ENCODE peak calls at places on chromosomes 3 and 15, in five cellular contexts. R is GM12891, X is NB4, L is adrenal gland, I is sigmoid colon. N is an unnamed sample.
A peak's percentile ranks its signal among the peaks of the same experiment; 100 is the strongest.

GRCh38 chr3:23452408-23452807 is 249.3 kb downstream of the UBE2E2 start:
- DNase-seq in I (no peak), L (no peak), X (no peak), R (no peak), N (no peak)

GRCh38 chr3:49199244-49199899 is 28.0 kb downstream of the KLHDC8B start:
- DNase-seq in L (peak; percentile 99), X (no peak), I (peak; percentile 98), R (no peak), N (peak; percentile 69)

GRCh38 chr3:10392244-10392643 is 71.3 kb upstream of the SEC13 start:
- DNase-seq in R (no peak), L (no peak), I (no peak), X (peak; percentile 27), N (no peak)

GRCh38 chr3:144915202-144915601 is 943.6 kb downstream of the DIPK2A start:
- DNase-seq in L (no peak), R (no peak), I (no peak), X (no peak), N (no peak)

GRCh38 chr3:8497582-8497981 is 4.0 kb upstream of the LMCD1 start:
- DNase-seq in I (no peak), X (no peak), L (no peak), R (no peak), N (no peak)

GRCh38 chr3:17954801-17955200 is 212.4 kb upstream of the TBC1D5 start:
- DNase-seq in X (no peak), R (no peak), I (no peak), L (no peak), N (no peak)

GRCh38 chr15:100879046-100879445 is 585 bp upstream of the ALDH1A3 start:
- DNase-seq in I (no peak), R (peak; percentile 39), X (no peak), L (no peak), N (no peak)

GRCh38 chr3:126549861-126550487 is 8.8 kb downstream of the C3orf22 start:
- DNase-seq in R (no peak), I (peak; percentile 44), X (no peak), L (no peak), N (no peak)

GRCh38 chr3:4977889-4978258 is 1.4 kb upstream of the BHLHE40 start:
- DNase-seq in L (no peak), R (no peak), I (no peak), X (no peak), N (no peak)

GRCh38 chr15:44646460-44646859 is 17.0 kb downstream of the SPG11 start:
- DNase-seq in I (no peak), X (no peak), L (no peak), R (no peak), N (no peak)

GRCh38 chr3:126683506-126683905 is 20.5 kb upstream of the CHCHD6 start:
- DNase-seq in L (no peak), X (no peak), I (no peak), R (no peak), N (no peak)

GRCh38 chr15:85762756-85763127 is 32.0 kb downstream of the KLHL25 start:
- DNase-seq in X (no peak), R (no peak), I (no peak), L (no peak), N (no peak)

GRCh38 chr3:187831125-187832051 is 86.1 kb upstream of the BCL6 start:
- DNase-seq in L (no peak), I (no peak), R (no peak), X (no peak), N (no peak)

GRCh38 chr3:67018105-67018788 is 20.1 kb downstream of the KBTBD8 start:
- DNase-seq in X (no peak), L (peak; percentile 17), R (no peak), I (no peak), N (peak; percentile 91)
- TF ChIP-seq POLR2A in X (no peak), L (no peak), R (no peak), I (no peak), N (peak; percentile 37)

GRCh38 chr15:69413822-69414701 is at the start of gene KIF23:
- DNase-seq in I (peak; percentile 93), L (peak; percentile 88), X (peak; percentile 95), R (peak; percentile 92), N (peak; percentile 94)
- TF ChIP-seq POLR2A in I (no peak), L (no peak), X (peak; percentile 53), R (peak; percentile 66), N (peak; percentile 86)

GRCh38 chr3:71132995-71133730 is 450.4 kb downstream of the FOXP1 start:
- DNase-seq in X (no peak), I (no peak), L (no peak), R (no peak), N (no peak)

GRCh38 chr3:71133874-71134273 is 449.7 kb downstream of the FOXP1 start:
- DNase-seq in X (no peak), L (no peak), I (no peak), R (no peak), N (no peak)

GRCh38 chr3:71138410-71138809 is 445.1 kb downstream of the FOXP1 start:
- DNase-seq in X (no peak), R (no peak), I (no peak), L (no peak), N (no peak)

GRCh38 chr3:71131893-71132314 is 451.6 kb downstream of the FOXP1 start:
- DNase-seq in X (no peak), I (no peak), R (no peak), L (no peak), N (no peak)

GRCh38 chr3:71135373-71136088 is 448.0 kb downstream of the FOXP1 start:
- DNase-seq in I (no peak), X (no peak), L (no peak), R (no peak), N (no peak)
- TF ChIP-seq POLR2A in I (no peak), X (no peak), L (no peak), R (no peak), N (no peak)

GRCh38 chr15:55289573-55290360 is at the start of gene RAB27A:
- DNase-seq in I (peak; percentile 85), X (peak; percentile 82), L (peak; percentile 79), R (peak; percentile 53), N (peak; percentile 76)
- TF ChIP-seq POLR2A in I (no peak), X (peak; percentile 34), L (peak; percentile 68), R (no peak), N (peak; percentile 43)

GRCh38 chr3:54951405-54951804 is 23.5 kb upstream of the LRTM1 start:
- DNase-seq in R (no peak), I (peak; percentile 90), L (peak; percentile 78), X (peak; percentile 40), N (peak; percentile 2)
- TF ChIP-seq POLR2A in R (no peak), I (no peak), L (no peak), X (no peak), N (no peak)

GRCh38 chr15:62835351-62835750 is 207.2 kb upstream of the TPM1 start:
- DNase-seq in I (no peak), R (no peak), X (no peak), L (no peak), N (no peak)
- TF ChIP-seq POLR2A in I (no peak), R (no peak), X (no peak), L (no peak), N (no peak)

GRCh38 chr15:40766906-40767837 is 2.6 kb upstream of the C15orf62 start:
- DNase-seq in I (no peak), R (no peak), X (peak; percentile 74), L (peak; percentile 82), N (peak; percentile 54)

GRCh38 chr15:40766194-40766830 is 2.4 kb downstream of the GCHFR start:
- DNase-seq in I (no peak), L (no peak), X (no peak), R (no peak), N (no peak)

GRCh38 chr15:40762919-40763800 is 708 bp upstream of the GCHFR start:
- DNase-seq in L (peak; percentile 74), R (peak; percentile 43), I (peak; percentile 89), X (no peak), N (peak; percentile 74)

GRCh38 chr15:40764766-40765136 is 883 bp downstream of the GCHFR start:
- DNase-seq in I (no peak), L (no peak), X (peak; percentile 42), R (no peak), N (no peak)

DNA sequence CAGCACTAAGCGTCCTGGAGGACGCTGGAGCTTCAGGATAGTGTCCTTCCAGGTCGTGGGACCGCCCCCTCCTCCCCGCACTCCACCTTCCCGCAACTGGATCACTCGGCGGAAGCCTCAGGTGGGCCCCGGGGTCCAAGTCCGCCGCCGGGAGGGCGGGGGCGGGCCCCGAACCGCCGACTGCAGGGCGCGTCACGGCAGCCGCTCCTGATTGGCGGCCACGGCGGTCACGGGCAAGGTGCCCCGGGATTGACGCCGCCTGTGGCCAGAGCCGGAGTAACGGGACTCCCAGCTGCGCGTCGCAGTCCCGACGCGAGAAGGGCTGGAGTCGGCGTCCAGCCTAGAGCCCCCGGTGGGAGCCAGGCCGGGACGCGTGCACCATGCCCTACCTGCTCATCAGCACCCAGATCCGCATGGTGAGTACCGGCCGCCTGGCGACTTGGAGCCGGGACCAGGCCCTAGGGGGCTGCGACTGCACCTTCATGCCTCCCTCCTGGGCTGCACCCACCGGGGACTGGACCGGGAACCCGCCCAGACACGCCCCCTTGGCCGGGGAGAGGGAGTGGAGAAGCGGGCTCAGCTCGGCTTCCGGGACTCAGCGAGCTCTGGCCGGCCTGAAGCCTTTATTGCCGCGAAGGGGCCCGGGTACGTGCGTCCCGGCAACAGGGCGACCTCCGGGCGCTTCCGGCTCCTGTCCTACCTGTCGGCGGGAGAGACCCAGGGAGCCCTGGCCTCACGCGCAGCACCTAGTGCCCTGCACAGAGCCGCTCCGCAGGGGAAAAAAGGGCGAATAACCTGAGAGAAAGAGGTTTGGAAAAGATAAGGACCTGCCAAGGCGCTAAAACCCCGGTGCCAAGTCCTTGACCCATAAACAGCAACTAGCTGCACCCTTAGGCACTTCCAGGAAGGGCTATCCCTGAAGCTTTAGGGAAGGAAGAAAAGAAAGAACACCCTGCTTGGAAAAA is at the start of gene GCHFR:
- DNase-seq in L (peak; percentile 78), I (peak; percentile 89), X (peak; percentile 80), R (peak; percentile 82), N (peak; percentile 89)
- TF ChIP-seq POLR2A in L (peak; percentile 74), I (peak; percentile 27), X (peak; percentile 76), R (no peak), N (peak; percentile 23)